ENCODE peak calls at places on chromosomes 13 and 19, in six cellular contexts. X is kidney epithelial cell; K is stimulated activated CD4-positive, alpha-beta T cell treated with anti-CD3 and anti-CD28 coated beads, Interleukin-12 subunit alpha, Interleukin-12 subunit beta, amount 100 ng/mL, for 24 hours; A is activated CD8-positive, alpha-beta T cell treated with anti-CD3 and anti-CD28 coated beads, Interleukin-2, amount 10 ng/mL, durations not matched to agents 7 days and 5 days; U is psoas muscle; M is MG63. S is an unnamed sample.
A peak's percentile ranks its signal among the peaks of the same experiment; 100 is the strongest.

GRCh38 chr19:5235458-5236219 is 105.0 kb downstream of the PTPRS start:
- DNase-seq in A (no peak), X (no peak), K (no peak), U (peak; percentile 14), M (no peak), S (no peak)

GRCh38 chr19:29211562-29212416 is 1.2 kb downstream of the UQCRFS1 start:
- DNase-seq in U (no peak), M (no peak), X (no peak), K (no peak), A (peak; percentile 37), S (no peak)

GRCh38 chr13:48068036-48068435 is 26.9 kb downstream of the MED4 start:
- DNase-seq in U (no peak), A (no peak), K (no peak), X (no peak), M (no peak), S (no peak)

GRCh38 chr13:101025519-101025918 is 350.9 kb upstream of the TMTC4 start:
- DNase-seq in K (no peak), U (no peak), X (no peak), M (no peak), A (no peak), S (no peak)

GRCh38 chr13:26247011-26247410 is 6.9 kb upstream of the CDK8 start:
- DNase-seq in X (no peak), M (no peak), U (no peak), A (no peak), K (no peak), S (no peak)

GRCh38 chr13:74710006-74710405 is 575.8 kb upstream of the KLF12 start:
- DNase-seq in U (no peak), K (no peak), M (no peak), A (no peak), X (no peak), S (no peak)

GRCh38 chr13:46492946-46493345 is 60.0 kb upstream of the LRCH1 start:
- DNase-seq in K (no peak), M (no peak), A (no peak), U (no peak), X (no peak), S (no peak)

GRCh38 chr13:44306401-44307192 is 67.0 kb upstream of the SERP2 start:
- DNase-seq in M (peak; percentile 96), K (no peak), X (peak; percentile 98), U (no peak), A (no peak), S (no peak)

GRCh38 chr13:106734185-106734584 is 166.2 kb upstream of the ARGLU1 start:
- DNase-seq in M (no peak), U (no peak), K (no peak), A (no peak), X (no peak), S (no peak)

GRCh38 chr13:72696590-72696989 is 30.8 kb downstream of the MZT1 start:
- DNase-seq in K (no peak), X (no peak), U (no peak), M (no peak), A (no peak), S (no peak)

GRCh38 chr19:40907968-40908735 is 26.1 kb upstream of the CYP2A7 start:
- DNase-seq in M (no peak), X (no peak), A (peak; percentile 64), U (peak; percentile 54), K (peak; percentile 31), S (peak; percentile 20)

GRCh38 chr13:24630851-24631341 is 49.3 kb upstream of the ATP12A start:
- DNase-seq in U (no peak), K (no peak), M (no peak), X (no peak), A (no peak), S (no peak)

GRCh38 chr19:40433391-40434216 is 7.8 kb upstream of the SERTAD1 start:
- DNase-seq in A (peak; percentile 67), U (peak; percentile 95), X (peak; percentile 51), K (no peak), M (peak; percentile 97), S (peak; percentile 29)

GRCh38 chr13:76854894-76855293 is 31.3 kb downstream of the KCTD12 start:
- DNase-seq in U (no peak), M (no peak), A (no peak), X (peak; percentile 31), K (no peak), S (no peak)

GRCh38 chr13:20826810-20827560 is 53.2 kb upstream of the EEF1AKMT1 start:
- DNase-seq in X (no peak), U (no peak), M (no peak), A (no peak), K (no peak), S (no peak)

GRCh38 chr19:13051581-13052165 is 51.0 kb downstream of the LYL1 start:
- DNase-seq in U (peak; percentile 88), M (peak; percentile 41), K (no peak), X (no peak), A (no peak), S (no peak)

GRCh38 chr19:45424191-45425058 is 708 bp upstream of the ERCC1 start:
- DNase-seq in U (peak; percentile 86), X (peak; percentile 90), A (peak; percentile 56), M (peak; percentile 98), K (no peak), S (peak; percentile 82)

GRCh38 chr19:32404939-32405430 is 585 bp upstream of the DPY19L3 start:
- DNase-seq in M (peak; percentile 69), A (peak; percentile 28), K (peak; percentile 3), U (peak; percentile 87), X (no peak), S (no peak)

GRCh38 chr19:55676384-55676783 is 1.4 kb downstream of the EPN1 start:
- DNase-seq in X (no peak), M (peak; percentile 33), A (no peak), U (peak; percentile 47), K (no peak), S (no peak)

GRCh38 chr19:55484571-55485438 is at the start of gene NAT14:
- DNase-seq in K (peak; percentile 41), U (peak; percentile 78), X (no peak), A (peak; percentile 71), M (peak; percentile 74), S (peak; percentile 88)

GRCh38 chr13:94716016-94716415 is 3.7 kb upstream of the SOX21 start:
- DNase-seq in K (no peak), M (no peak), A (no peak), U (no peak), X (no peak), S (no peak)

GRCh38 chr13:111846396-111847174 is 220.4 kb upstream of the SOX1 start:
- DNase-seq in K (no peak), U (no peak), M (no peak), X (no peak), A (no peak), S (no peak)

GRCh38 chr19:17282488-17283256 is 971 bp downstream of the ANKLE1 start:
- DNase-seq in X (peak; percentile 45), M (peak; percentile 84), A (peak; percentile 87), U (peak; percentile 91), K (peak; percentile 51), S (peak; percentile 89)

GRCh38 chr13:38785047-38785446 is 98.2 kb downstream of the FREM2 start:
- DNase-seq in K (no peak), M (no peak), A (no peak), X (no peak), U (no peak), S (no peak)

GRCh38 chr13:66347718-66348117 is 882.4 kb downstream of the PCDH9 start:
- DNase-seq in X (peak; percentile 19), K (no peak), M (no peak), U (no peak), A (no peak), S (no peak)

GRCh38 chr19:37975596-37976515 is 68.8 kb downstream of the SIPA1L3 start:
- DNase-seq in U (no peak), K (no peak), A (no peak), X (no peak), M (no peak), S (no peak)

GRCh38 chr13:48888613-48889012 is 87.1 kb upstream of the FNDC3A start:
- DNase-seq in X (no peak), U (no peak), K (no peak), M (no peak), A (no peak), S (no peak)

GRCh38 chr19:45782820-45783785 is 813 bp upstream of the DMPK start:
- DNase-seq in X (no peak), K (no peak), U (peak; percentile 94), M (peak; percentile 86), A (no peak), S (no peak)

GRCh38 chr19:23991170-23991569 is 76.5 kb downstream of the ZNF726 start:
- DNase-seq in U (no peak), X (peak; percentile 41), A (no peak), M (no peak), K (no peak), S (no peak)

GRCh38 chr13:44843403-44843802 is 145.9 kb downstream of the NUFIP1 start:
- DNase-seq in A (no peak), X (no peak), K (no peak), M (no peak), U (no peak), S (no peak)

GRCh38 chr19:33064117-33064777 is 441 bp downstream of the RHPN2 start:
- DNase-seq in M (peak; percentile 39), U (no peak), X (no peak), K (no peak), A (peak; percentile 44), S (no peak)

GRCh38 chr13:43543331-43543730 is 243.4 kb downstream of the ENOX1 start:
- DNase-seq in U (no peak), M (no peak), A (no peak), X (no peak), K (no peak), S (no peak)